ENCODE peak calls at places on chromosomes 4 and X, in four cellular contexts. R is stomach, S is left ventricle myocardium inferior, U is tibial artery. C is an unnamed sample.

GRCh38 chr4:142420461-142421095 is 425.5 kb downstream of the INPP4B start:
- DNase-seq in R (no peak), S (no peak), U (no peak), C (no peak)

GRCh38 chrX:65406532-65406931 is 128.1 kb downstream of the LAS1L start:
- DNase-seq in R (no peak), S (no peak), U (no peak), C (no peak)

GRCh38 chrX:36804066-36804465 is 204.1 kb upstream of the FAM47C start:
- DNase-seq in R (no peak), S (no peak), U (no peak), C (no peak)

GRCh38 chr4:94363136-94363655 is 20.6 kb upstream of the HPGDS start:
- DNase-seq in R (no peak), S (no peak), U (no peak), C (no peak)

GRCh38 chr4:189090174-189090814 is 850.4 kb upstream of the FRG1 start:
- DNase-seq in R (no peak), S (no peak), U (no peak), C (no peak)

GRCh38 chrX:115449742-115450141 is 111.2 kb upstream of the PLS3 start:
- DNase-seq in R (peak), S (peak), U (peak), C (no peak)

GRCh38 chr4:18051281-18051680 is 29.7 kb upstream of the LCORL start:
- DNase-seq in R (no peak), S (no peak), U (no peak), C (no peak)

GRCh38 chr4:85127653-85128052 is 161.2 kb upstream of the WDFY3 start:
- DNase-seq in R (no peak), S (no peak), U (no peak), C (no peak)

GRCh38 chr4:7761720-7762119 is 177.9 kb downstream of the AFAP1 start:
- DNase-seq in R (peak), S (peak), U (peak), C (peak)

GRCh38 chr4:37936889-37937498 is 23.2 kb upstream of the PTTG2 start:
- DNase-seq in R (no peak), S (peak), U (peak), C (no peak)

GRCh38 chrX:119105826-119106225 is 21.8 kb downstream of the KIAA1210 start:
- DNase-seq in R (no peak), S (no peak), U (no peak), C (no peak)

GRCh38 chr4:189787216-189788031 is 153.2 kb upstream of the FRG1 start:
- DNase-seq in R (no peak), S (no peak), U (no peak), C (no peak)

GRCh38 chr4:1497189-1497801 is 91.1 kb upstream of the NKX1-1 start:
- DNase-seq in R (no peak), S (no peak), U (no peak), C (no peak)

GRCh38 chr4:85512446-85513205 is 37.7 kb downstream of the ARHGAP24 start:
- DNase-seq in R (no peak), S (no peak), U (no peak), C (no peak)

GRCh38 chrX:10441464-10441863 is 178.9 kb downstream of the MID1 start:
- DNase-seq in R (no peak), S (no peak), U (no peak), C (no peak)

GRCh38 chrX:139692506-139692849 is 15.5 kb downstream of the MCF2 start:
- DNase-seq in R (no peak), S (no peak), U (no peak), C (no peak)

GRCh38 chr4:1718095-1718850 is 2.9 kb downstream of the TMEM129 start:
- DNase-seq in R (peak), S (no peak), U (peak), C (no peak)

GRCh38 chr4:175874290-175874689 is 62.2 kb upstream of the GPM6A start:
- DNase-seq in R (no peak), S (no peak), U (no peak), C (no peak)

GRCh38 chrX:69153060-69153730 is 12.1 kb downstream of the PJA1 start:
- DNase-seq in R (no peak), S (no peak), U (no peak), C (peak)

GRCh38 chrX:136273986-136274385 is 22.8 kb upstream of the MAP7D3 start:
- DNase-seq in R (no peak), S (no peak), U (no peak), C (no peak)

GRCh38 chr4:89121711-89122387 is 10.5 kb downstream of the TIGD2 start:
- DNase-seq in R (peak), S (no peak), U (no peak), C (no peak)

GRCh38 chr4:107153956-107154355 is 117.8 kb upstream of the DKK2 start:
- DNase-seq in R (no peak), S (no peak), U (no peak), C (no peak)

GRCh38 chr4:16225139-16225538 is 1.1 kb downstream of the TAPT1 start:
- DNase-seq in R (no peak), S (no peak), U (no peak), C (no peak)

GRCh38 chr4:57147335-57148060 is 37.3 kb upstream of the IGFBP7 start:
- DNase-seq in R (no peak), S (no peak), U (no peak), C (no peak)

GRCh38 chr4:94766856-94767255 is 9.1 kb downstream of the BMPR1B start:
- DNase-seq in R (no peak), S (no peak), U (no peak), C (no peak)

GRCh38 chr4:40240040-40240653 is 43.3 kb downstream of the RHOH start:
- DNase-seq in R (no peak), S (no peak), U (no peak), C (no peak)

GRCh38 chr4:5711479-5712184 is 631 bp downstream of the EVC start:
- DNase-seq in R (no peak), S (peak), U (no peak), C (peak)

GRCh38 chrX:29948653-29949052 is 266.7 kb upstream of the MAGEB2 start:
- DNase-seq in R (no peak), S (no peak), U (no peak), C (no peak)

DNA sequence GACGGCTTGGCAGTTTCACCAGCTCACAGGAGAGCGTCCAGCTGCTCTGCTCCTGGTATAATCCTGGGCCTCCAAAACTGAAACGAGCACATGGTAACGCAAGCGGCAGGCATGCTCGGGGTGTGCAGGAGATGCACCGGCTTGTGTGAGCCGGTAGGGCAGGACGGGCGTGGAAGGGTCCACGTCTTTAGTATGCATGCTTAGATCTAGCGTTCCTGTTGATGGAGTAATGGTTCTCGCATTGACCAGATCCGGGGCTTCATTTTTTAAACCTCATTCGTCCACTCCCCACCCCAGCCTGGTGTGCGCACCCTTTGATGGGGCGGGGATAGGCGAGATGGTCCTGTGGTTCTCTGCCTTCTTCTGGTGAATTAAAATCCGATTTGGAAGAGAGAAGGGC is 39.7 kb downstream of the FAM149A start:
- DNase-seq in R (no peak), S (peak), U (peak), C (no peak)
- TF ChIP-seq CTCF in R (no peak), S (peak), U (no peak), C (no peak)

GRCh38 chr4:108493596-108493931 is 126.8 kb upstream of the RPL34 start:
- DNase-seq in R (no peak), S (no peak), U (no peak), C (no peak)

GRCh38 chr4:108498925-108499324 is 121.5 kb upstream of the RPL34 start:
- DNase-seq in R (no peak), S (no peak), U (no peak), C (no peak)

DNA sequence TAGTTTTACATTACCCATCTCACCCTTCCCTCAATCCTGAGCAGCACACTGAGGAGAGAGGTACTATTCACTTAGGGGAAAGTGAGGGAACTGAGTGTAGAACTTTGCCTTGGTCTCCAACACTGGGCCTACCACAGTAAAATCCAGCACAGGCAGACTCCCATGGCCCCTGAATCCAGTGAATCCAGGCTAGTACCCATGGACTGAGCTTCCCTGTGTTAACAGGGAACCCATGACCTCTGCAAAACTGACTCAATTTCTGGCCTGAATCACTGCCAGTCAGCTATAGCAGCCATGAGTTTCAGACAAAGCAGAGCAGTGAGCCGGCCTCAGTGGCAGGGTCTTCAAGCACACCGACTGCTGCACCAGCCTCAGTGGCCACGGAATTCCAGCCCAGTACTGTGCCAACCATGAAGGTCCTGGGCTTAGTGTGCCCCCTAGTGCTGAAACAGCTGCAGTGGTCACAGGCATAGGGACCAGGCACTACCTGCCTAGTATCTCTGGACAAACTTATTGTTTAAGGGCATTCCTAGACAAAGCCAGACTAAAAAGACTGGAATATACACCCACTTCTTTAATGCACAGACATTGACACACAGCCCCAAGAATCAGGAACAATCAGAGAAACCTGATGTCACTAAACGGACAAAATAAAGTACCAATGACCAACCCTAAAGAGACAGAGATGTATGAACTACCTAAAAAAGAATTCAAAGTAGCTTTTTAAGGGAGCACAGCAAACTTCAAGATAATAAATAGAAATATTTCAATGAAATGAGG is 127.4 kb upstream of the RPL34 start:
- DNase-seq in R (no peak), S (no peak), U (no peak), C (no peak)
- TF ChIP-seq CTCF in R (no peak), S (peak), U (no peak), C (peak)

DNA sequence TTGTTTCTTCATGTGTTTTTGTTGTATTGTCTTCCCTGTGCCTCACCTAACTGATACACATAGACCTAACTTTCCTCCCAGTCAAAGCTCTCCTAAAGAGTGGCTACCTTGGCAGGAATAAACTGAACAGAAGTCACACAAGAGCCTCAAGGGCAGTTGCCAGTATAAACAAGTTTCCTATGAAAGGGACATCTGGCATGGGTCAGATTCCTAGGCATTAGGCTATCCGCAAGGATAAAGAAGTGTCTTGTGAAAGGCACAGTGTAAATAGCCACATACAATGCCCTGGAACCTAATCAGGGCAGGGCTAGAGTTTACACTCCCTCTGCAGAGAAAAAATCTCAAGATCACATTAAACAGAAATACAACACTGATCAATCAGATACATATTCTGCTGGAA is 220.8 kb downstream of the SPANXN3 start:
- DNase-seq in R (no peak), S (no peak), U (no peak), C (no peak)
- TF ChIP-seq CTCF in R (no peak), S (no peak), U (no peak), C (no peak)

GRCh38 chr4:25321703-25322102 is 9.1 kb downstream of the ZCCHC4 start:
- DNase-seq in R (no peak), S (no peak), U (no peak), C (no peak)

GRCh38 chr4:25320374-25321172 is 8.0 kb downstream of the ZCCHC4 start:
- DNase-seq in R (no peak), S (no peak), U (no peak), C (no peak)
- TF ChIP-seq CTCF in R (no peak), S (no peak), U (no peak), C (no peak)

C was measured in mesothelial cell of epicardium.